ENCODE peak calls at places on chromosome 15, in nine cellular contexts. U is Calu3; D is lung; M is HepG2; E is heart left ventricle; C is activated naive CD8-positive, alpha-beta T cell treated with anti-CD3 and anti-CD28 coated beads, Interleukin-2, amount 50 U/mL, for 24 hours; O is midbrain; H is GM04504; V is HEK293T. W is an unnamed sample.

GRCh38 chr15:83709813-83710212 is 55.9 kb downstream of the ADAMTSL3 start:
- DNase-seq in U (no peak), D (no peak), M (no peak), E (no peak), C (no peak), O (no peak), H (no peak), V (no peak), W (no peak)

GRCh38 chr15:42359249-42359648 is at the start of gene CAPN3:
- DNase-seq in U (no peak), D (no peak), M (no peak), E (no peak), C (no peak), O (no peak), H (no peak), V (no peak), W (no peak)

GRCh38 chr15:76158815-76159214 is 99.0 kb downstream of the TMEM266 start:
- DNase-seq in U (no peak), D (no peak), M (no peak), E (no peak), C (no peak), O (no peak), H (no peak), V (no peak), W (no peak)

GRCh38 chr15:75943246-75943645 is 39.6 kb downstream of the FBXO22 start:
- DNase-seq in U (no peak), D (no peak), M (no peak), E (no peak), C (no peak), O (no peak), H (no peak), V (no peak), W (no peak)

GRCh38 chr15:95362306-95362705 is 968.2 kb upstream of the NR2F2 start:
- DNase-seq in U (no peak), D (no peak), M (no peak), E (no peak), C (no peak), O (no peak), H (no peak), V (no peak), W (no peak)

GRCh38 chr15:45393851-45394250 is 15.5 kb upstream of the GATM start:
- DNase-seq in U (peak; percentile 10), D (no peak), M (peak; percentile 59), E (no peak), C (no peak), O (no peak), H (no peak), V (no peak), W (no peak)

GRCh38 chr15:85571780-85572179 is 191.4 kb downstream of the AKAP13 start:
- DNase-seq in U (no peak), D (no peak), M (no peak), E (no peak), C (no peak), O (no peak), H (no peak), V (no peak), W (no peak)

GRCh38 chr15:25372298-25372697 is 66.5 kb downstream of the UBE3A start:
- DNase-seq in U (no peak), D (no peak), M (no peak), E (no peak), C (no peak), O (no peak), H (no peak), V (no peak), W (no peak)

W was measured in HuH-7.